ENCODE peak calls at places on chromosomes 7 and 10, in six cellular contexts. Z, C, G, F, R and S are unnamed samples.

GRCh38 chr7:1807821-1808600 is 137.9 kb downstream of the ELFN1 start:
- DNase-seq in F (no peak), G (no peak), C (no peak), R (no peak), Z (no peak), S (no peak)

GRCh38 chr10:108583827-108584226 is 1339.5 kb downstream of the XPNPEP1 start:
- DNase-seq in R (no peak), G (no peak), F (no peak), C (no peak), Z (no peak), S (no peak)

GRCh38 chr7:108848486-108848885 is 278.8 kb downstream of the DNAJB9 start:
- DNase-seq in C (no peak), R (no peak), F (no peak), Z (no peak), G (no peak), S (no peak)

GRCh38 chr7:128035712-128036111 is 4.5 kb upstream of the LRRC4 start:
- DNase-seq in F (peak), C (peak), G (no peak), R (no peak), Z (no peak), S (no peak)

GRCh38 chr10:21910798-21911197 is 92.7 kb downstream of the DNAJC1 start:
- DNase-seq in C (no peak), F (no peak), G (no peak), Z (no peak), R (no peak), S (no peak)

GRCh38 chr7:155947051-155947450 is 134.8 kb upstream of the SHH start:
- DNase-seq in G (no peak), R (no peak), C (no peak), Z (no peak), F (no peak), S (no peak)

GRCh38 chr10:80609331-80609730 is 71.6 kb downstream of the SH2D4B start:
- DNase-seq in R (no peak), C (no peak), G (no peak), F (no peak), Z (no peak), S (no peak)

GRCh38 chr10:3236644-3237043 is 64.1 kb upstream of the PITRM1 start:
- DNase-seq in Z (no peak), C (no peak), R (no peak), F (no peak), G (no peak), S (no peak)

GRCh38 chr10:92239600-92240288 is 51.1 kb downstream of the CPEB3 start:
- DNase-seq in C (no peak), G (peak), F (no peak), Z (no peak), R (peak), S (peak)

GRCh38 chr10:79468015-79468560 is 22.7 kb upstream of the ZCCHC24 start:
- DNase-seq in G (no peak), F (no peak), R (no peak), Z (no peak), C (peak), S (no peak)

GRCh38 chr7:85184599-85185354 is 2.1 kb downstream of the SEMA3D start:
- DNase-seq in C (no peak), Z (no peak), F (no peak), R (no peak), G (peak), S (no peak)

GRCh38 chr7:149811221-149811620 is 27.0 kb upstream of the ZNF862 start:
- DNase-seq in Z (no peak), C (peak), F (no peak), G (no peak), R (no peak), S (no peak)

GRCh38 chr10:6300106-6300783 is 97.5 kb downstream of the PFKFB3 start:
- DNase-seq in R (peak), G (no peak), F (no peak), C (no peak), Z (peak), S (no peak)

GRCh38 chr7:155804897-155805825 is 7.1 kb downstream of the SHH start:
- DNase-seq in Z (no peak), R (peak), F (no peak), C (peak), G (peak), S (peak)

GRCh38 chr7:127387974-127388373 is 4.5 kb downstream of the ZNF800 start:
- DNase-seq in R (no peak), G (no peak), Z (no peak), F (no peak), C (no peak), S (no peak)

GRCh38 chr7:41447106-41448042 is 255.5 kb downstream of the INHBA start:
- DNase-seq in Z (no peak), F (no peak), R (no peak), C (no peak), G (no peak), S (no peak)

GRCh38 chr7:1233328-1234048 is 816 bp downstream of the UNCX start:
- DNase-seq in Z (no peak), R (no peak), G (no peak), C (no peak), F (no peak), S (no peak)

GRCh38 chr10:50992356-50992866 is 81.9 kb upstream of the PRKG1 start:
- DNase-seq in F (no peak), R (no peak), C (no peak), G (peak), Z (no peak), S (no peak)

GRCh38 chr7:49563693-49564378 is 209.6 kb upstream of the VWC2 start:
- DNase-seq in R (no peak), G (no peak), F (no peak), Z (no peak), C (no peak), S (no peak)

GRCh38 chr7:142485617-142486226 is 227.9 kb upstream of the PRSS58 start:
- DNase-seq in G (peak), R (no peak), C (peak), F (no peak), Z (no peak), S (no peak)

GRCh38 chr7:47819054-47819920 is 129.0 kb downstream of the PKD1L1 start:
- DNase-seq in Z (peak), F (peak), G (peak), C (peak), R (peak), S (no peak)

GRCh38 chr10:102159831-102160230 is 7.6 kb downstream of the NOLC1 start:
- DNase-seq in F (no peak), Z (no peak), G (no peak), C (no peak), R (no peak), S (no peak)
- TF ChIP-seq POLR2A in F (no peak), Z (no peak), G (peak), C (no peak), R (no peak), S (no peak)

GRCh38 chr10:101778151-101778780 is 2.4 kb upstream of the FGF8 start:
- DNase-seq in R (no peak), F (no peak), C (no peak), G (peak), Z (no peak), S (no peak)

GRCh38 chr10:101780818-101781654 is 2.2 kb downstream of the NPM3 start:
- DNase-seq in Z (peak), G (peak), R (peak), F (peak), C (peak), S (peak)

GRCh38 chr10:101778781-101779543 is 3.0 kb upstream of the FGF8 start:
- DNase-seq in Z (no peak), C (peak), G (peak), R (no peak), F (no peak), S (no peak)

GRCh38 chr10:101780187-101780817 is 2.9 kb downstream of the NPM3 start:
- DNase-seq in R (peak), G (no peak), F (no peak), Z (no peak), C (no peak), S (no peak)

DNA sequence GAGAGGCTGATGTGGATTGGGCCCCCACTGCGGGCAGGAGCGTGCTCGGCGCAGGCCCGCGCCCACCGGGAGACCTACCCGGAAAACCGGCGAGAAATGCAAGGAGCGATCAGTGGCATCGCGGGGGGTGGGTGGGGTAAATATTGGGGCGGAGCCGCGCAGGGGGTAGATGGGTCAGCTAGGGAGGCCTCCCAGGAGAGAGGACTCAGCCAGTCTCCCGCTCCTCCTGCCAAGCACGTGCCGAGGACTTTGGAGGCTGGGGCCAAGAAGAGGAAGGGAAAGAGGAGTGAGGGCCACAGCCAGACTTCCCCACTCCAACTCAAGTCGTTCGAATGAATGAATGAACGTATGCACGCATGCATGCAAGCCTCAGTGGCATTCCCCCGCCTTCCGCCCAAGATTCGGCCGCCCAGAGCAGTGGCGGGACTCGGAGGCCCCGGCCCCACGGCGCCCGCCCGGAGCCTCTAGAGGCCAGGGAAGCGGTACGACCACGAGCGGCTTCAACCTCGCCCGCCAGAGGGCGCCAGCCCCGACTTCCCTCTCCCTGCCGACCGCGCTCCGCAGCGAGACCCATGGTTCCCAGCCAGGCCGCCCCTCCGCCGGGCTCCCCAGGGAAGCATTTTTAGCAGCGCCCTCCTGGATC is 3.6 kb downstream of the NPM3 start:
- DNase-seq in G (peak), Z (peak), R (peak), F (no peak), C (no peak), S (peak)
- TF ChIP-seq POLR2AphosphoS5 in G (no peak), Z (no peak), R (no peak), F (no peak), C (no peak), S (no peak)

DNA sequence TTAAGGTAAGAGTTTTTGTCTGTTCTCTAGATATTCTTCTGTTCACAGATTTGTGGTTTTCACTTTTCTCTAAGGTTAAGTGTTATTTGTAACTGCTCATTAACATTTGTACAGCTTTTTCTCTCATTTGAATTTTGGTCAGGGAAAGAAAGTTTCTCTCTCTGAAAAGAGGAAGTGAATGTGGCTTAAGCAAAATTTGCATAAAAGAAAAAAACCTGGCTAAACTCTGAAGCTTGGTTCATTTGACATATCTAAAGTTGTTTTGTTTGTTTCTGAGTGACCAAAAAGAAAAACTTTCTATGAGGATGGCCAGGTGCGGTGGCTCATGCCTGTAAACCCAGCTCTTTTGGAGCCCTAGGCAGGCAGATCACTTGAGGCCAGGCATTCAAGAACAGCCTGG is 22.0 kb upstream of the SLC26A4 start:
- DNase-seq in R (no peak), C (no peak), Z (peak), F (no peak), G (no peak), S (no peak)
- TF ChIP-seq TAF1 in R (no peak), C (no peak), Z (no peak), F (no peak), G (no peak), S (no peak)

GRCh38 chr10:7942859-7943258 is 111.6 kb upstream of the GATA3 start:
- DNase-seq in G (no peak), R (no peak), C (no peak), Z (no peak), F (peak), S (no peak)

GRCh38 chr10:7948601-7949000 is 105.9 kb upstream of the GATA3 start:
- DNase-seq in G (no peak), R (no peak), C (no peak), F (no peak), Z (no peak), S (no peak)

GRCh38 chr10:7945025-7945424 is 109.5 kb upstream of the GATA3 start:
- DNase-seq in R (no peak), C (no peak), G (no peak), F (no peak), Z (no peak), S (no peak)

GRCh38 chr10:7944537-7944936 is 110.0 kb upstream of the GATA3 start:
- DNase-seq in C (no peak), G (no peak), Z (no peak), F (no peak), R (no peak), S (no peak)

DNA sequence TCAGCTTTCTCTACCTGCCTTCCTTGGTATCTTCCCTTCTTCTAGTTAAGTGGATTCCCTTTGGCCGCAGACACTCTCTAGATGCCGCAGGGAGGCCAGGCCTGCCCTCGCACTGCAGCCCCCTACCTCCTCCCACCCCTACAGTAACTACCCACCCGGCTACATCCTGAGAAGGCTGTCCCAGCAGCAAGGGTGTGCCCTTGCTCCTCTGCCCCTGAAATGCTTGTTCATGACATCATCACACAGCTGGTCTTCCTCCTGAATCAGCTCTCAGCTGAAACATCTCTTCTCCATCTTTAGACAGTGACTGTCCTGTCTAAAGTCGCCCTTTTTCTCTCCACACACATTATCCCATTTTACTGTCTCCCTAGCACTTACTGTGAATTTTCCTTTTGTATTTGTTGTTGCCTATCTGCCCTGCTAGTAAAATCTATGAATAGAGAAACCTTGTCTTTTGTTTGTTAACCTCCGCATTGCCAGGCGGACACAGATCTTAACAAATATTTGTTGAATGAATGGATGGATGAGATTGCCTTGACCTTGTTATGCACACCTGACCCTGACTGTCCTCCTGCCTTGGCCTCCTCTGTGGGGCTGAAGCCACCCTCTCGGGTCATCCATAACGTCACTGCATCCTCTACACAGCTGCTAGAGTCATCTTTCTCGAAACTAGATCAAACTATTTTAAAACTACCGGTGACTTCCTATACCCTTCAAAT is 108.9 kb upstream of the GATA3 start:
- DNase-seq in C (no peak), Z (no peak), F (peak), G (no peak), R (no peak), S (no peak)
- TF ChIP-seq POLR2A in C (no peak), Z (no peak), F (no peak), G (no peak), R (no peak), S (no peak)